ENCODE peak calls at places on chromosomes 16 and 17, in seven cellular contexts. One of them, this sample, is unnamed.

GRCh38 chr17:19387921-19388521 is 1.0 kb upstream of the MFAP4 start:
- DNase-seq in transverse colon: no peak
- DNase-seq in stomach: no peak
- DNase-seq in prostate gland: no peak
- DNase-seq in HCT116: no peak
- DNase-seq in H1: no peak
- DNase-seq in sigmoid colon: peak
- DNase-seq in this sample: peak

GRCh38 chr17:79395046-79395445 is 215.8 kb downstream of the RBFOX3 start:
- DNase-seq in transverse colon: no peak
- DNase-seq in stomach: no peak
- DNase-seq in prostate gland: no peak
- DNase-seq in HCT116: no peak
- DNase-seq in H1: no peak
- DNase-seq in sigmoid colon: no peak
- DNase-seq in this sample: no peak

GRCh38 chr17:50564916-50565315 is 4.4 kb downstream of the CACNA1G start:
- DNase-seq in transverse colon: peak
- DNase-seq in stomach: no peak
- DNase-seq in prostate gland: no peak
- DNase-seq in HCT116: no peak
- DNase-seq in H1: no peak
- DNase-seq in sigmoid colon: peak
- DNase-seq in this sample: peak

GRCh38 chr16:82655315-82655714 is 28.5 kb downstream of the CDH13 start:
- DNase-seq in transverse colon: peak
- DNase-seq in stomach: peak
- DNase-seq in prostate gland: no peak
- DNase-seq in HCT116: no peak
- DNase-seq in H1: no peak
- DNase-seq in sigmoid colon: peak
- DNase-seq in this sample: no peak

GRCh38 chr17:68910256-68910705 is 44.9 kb downstream of the ABCA8 start:
- DNase-seq in transverse colon: no peak
- DNase-seq in stomach: no peak
- DNase-seq in prostate gland: no peak
- DNase-seq in HCT116: no peak
- DNase-seq in H1: no peak
- DNase-seq in sigmoid colon: peak
- DNase-seq in this sample: no peak

GRCh38 chr17:44536090-44536960 is 21.0 kb upstream of the FZD2 start:
- DNase-seq in transverse colon: no peak
- DNase-seq in stomach: no peak
- DNase-seq in prostate gland: no peak
- DNase-seq in HCT116: no peak
- DNase-seq in H1: no peak
- DNase-seq in sigmoid colon: no peak
- DNase-seq in this sample: no peak

GRCh38 chr17:69761011-69761410 is 314.0 kb upstream of the KCNJ16 start:
- DNase-seq in transverse colon: no peak
- DNase-seq in stomach: no peak
- DNase-seq in prostate gland: no peak
- DNase-seq in HCT116: no peak
- DNase-seq in H1: no peak
- DNase-seq in sigmoid colon: no peak
- DNase-seq in this sample: no peak

GRCh38 chr17:17175340-17175739 is 30.8 kb downstream of the PLD6 start:
- DNase-seq in transverse colon: no peak
- DNase-seq in stomach: no peak
- DNase-seq in prostate gland: no peak
- DNase-seq in HCT116: no peak
- DNase-seq in H1: no peak
- DNase-seq in sigmoid colon: no peak
- DNase-seq in this sample: no peak

GRCh38 chr17:29593546-29594440 is 861 bp downstream of the ANKRD13B start:
- DNase-seq in transverse colon: peak
- DNase-seq in stomach: no peak
- DNase-seq in prostate gland: no peak
- DNase-seq in HCT116: no peak
- DNase-seq in H1: peak
- DNase-seq in sigmoid colon: peak
- DNase-seq in this sample: no peak

GRCh38 chr17:50187403-50187735 is 14.1 kb downstream of the COL1A1 start:
- DNase-seq in transverse colon: no peak
- DNase-seq in stomach: no peak
- DNase-seq in prostate gland: no peak
- DNase-seq in HCT116: no peak
- DNase-seq in H1: no peak
- DNase-seq in sigmoid colon: no peak
- DNase-seq in this sample: no peak

GRCh38 chr17:20225162-20226115 is 216.3 kb downstream of the SPECC1 start:
- DNase-seq in transverse colon: no peak
- DNase-seq in stomach: no peak
- DNase-seq in prostate gland: no peak
- DNase-seq in HCT116: no peak
- DNase-seq in H1: peak
- DNase-seq in sigmoid colon: no peak
- DNase-seq in this sample: no peak

GRCh38 chr16:87956771-87957279 is 5.6 kb downstream of the BANP start:
- DNase-seq in transverse colon: no peak
- DNase-seq in stomach: no peak
- DNase-seq in prostate gland: no peak
- DNase-seq in HCT116: no peak
- DNase-seq in H1: no peak
- DNase-seq in sigmoid colon: no peak
- DNase-seq in this sample: no peak

GRCh38 chr16:48963901-48964615 is 317.6 kb downstream of the CBLN1 start:
- DNase-seq in transverse colon: no peak
- DNase-seq in stomach: no peak
- DNase-seq in prostate gland: no peak
- DNase-seq in HCT116: peak
- DNase-seq in H1: no peak
- DNase-seq in sigmoid colon: no peak
- DNase-seq in this sample: no peak

GRCh38 chr16:31705371-31705770 is 168.2 kb upstream of the ZNF267 start:
- DNase-seq in transverse colon: no peak
- DNase-seq in stomach: no peak
- DNase-seq in prostate gland: no peak
- DNase-seq in HCT116: no peak
- DNase-seq in H1: no peak
- DNase-seq in sigmoid colon: no peak
- DNase-seq in this sample: no peak

GRCh38 chr17:48294193-48294909 is 135.7 kb downstream of the SKAP1 start:
- DNase-seq in transverse colon: no peak
- DNase-seq in stomach: no peak
- DNase-seq in prostate gland: no peak
- DNase-seq in HCT116: no peak
- DNase-seq in H1: no peak
- DNase-seq in sigmoid colon: no peak
- DNase-seq in this sample: no peak

GRCh38 chr17:39699818-39700147 is at the start of gene ERBB2:
- DNase-seq in transverse colon: peak
- DNase-seq in stomach: peak
- DNase-seq in prostate gland: peak
- DNase-seq in HCT116: peak
- DNase-seq in H1: peak
- DNase-seq in sigmoid colon: peak
- DNase-seq in this sample: peak

GRCh38 chr16:75695708-75696107 is 5.6 kb downstream of the DUXB start:
- DNase-seq in transverse colon: no peak
- DNase-seq in stomach: no peak
- DNase-seq in prostate gland: no peak
- DNase-seq in HCT116: peak
- DNase-seq in H1: no peak
- DNase-seq in sigmoid colon: no peak
- DNase-seq in this sample: no peak

GRCh38 chr16:84052071-84052622 is 9.6 kb upstream of the SLC38A8 start:
- DNase-seq in transverse colon: no peak
- DNase-seq in stomach: no peak
- DNase-seq in prostate gland: no peak
- DNase-seq in HCT116: no peak
- DNase-seq in H1: no peak
- DNase-seq in sigmoid colon: peak
- DNase-seq in this sample: peak

GRCh38 chr17:33521784-33522183 is 228.7 kb upstream of the ASIC2 start:
- DNase-seq in transverse colon: no peak
- DNase-seq in stomach: no peak
- DNase-seq in prostate gland: no peak
- DNase-seq in HCT116: no peak
- DNase-seq in H1: peak
- DNase-seq in sigmoid colon: no peak
- DNase-seq in this sample: no peak

GRCh38 chr17:7922499-7923289 is 6.6 kb upstream of the RNF227 start:
- DNase-seq in transverse colon: peak
- DNase-seq in stomach: peak
- DNase-seq in prostate gland: peak
- DNase-seq in HCT116: no peak
- DNase-seq in H1: peak
- DNase-seq in sigmoid colon: peak
- DNase-seq in this sample: peak

GRCh38 chr16:12455287-12455798 is 348.3 kb downstream of the CPPED1 start:
- DNase-seq in transverse colon: peak
- DNase-seq in stomach: peak
- DNase-seq in prostate gland: peak
- DNase-seq in HCT116: peak
- DNase-seq in H1: peak
- DNase-seq in sigmoid colon: no peak
- DNase-seq in this sample: no peak

GRCh38 chr16:21663889-21664647 is at the start of gene OTOA:
- DNase-seq in transverse colon: peak
- DNase-seq in stomach: no peak
- DNase-seq in prostate gland: no peak
- DNase-seq in HCT116: no peak
- DNase-seq in H1: peak
- DNase-seq in sigmoid colon: no peak
- DNase-seq in this sample: no peak

GRCh38 chr16:87723224-87723619 is 42.6 kb downstream of the KLHDC4 start:
- DNase-seq in transverse colon: peak
- DNase-seq in stomach: peak
- DNase-seq in prostate gland: no peak
- DNase-seq in HCT116: no peak
- DNase-seq in H1: no peak
- DNase-seq in sigmoid colon: no peak
- DNase-seq in this sample: no peak

GRCh38 chr17:40218740-40219072 is 398 bp upstream of the WIPF2 start:
- DNase-seq in transverse colon: peak
- DNase-seq in stomach: peak
- DNase-seq in prostate gland: peak
- DNase-seq in HCT116: peak
- DNase-seq in H1: peak
- DNase-seq in sigmoid colon: peak
- DNase-seq in this sample: peak

GRCh38 chr17:20267459-20267842 is 199.9 kb downstream of the LGALS9B start:
- DNase-seq in transverse colon: no peak
- DNase-seq in stomach: no peak
- DNase-seq in prostate gland: no peak
- DNase-seq in HCT116: no peak
- DNase-seq in H1: no peak
- DNase-seq in sigmoid colon: no peak
- DNase-seq in this sample: no peak

GRCh38 chr17:40765657-40766056 is 6.3 kb downstream of the KRT26 start:
- DNase-seq in transverse colon: no peak
- DNase-seq in stomach: no peak
- DNase-seq in prostate gland: no peak
- DNase-seq in HCT116: no peak
- DNase-seq in H1: no peak
- DNase-seq in sigmoid colon: no peak
- DNase-seq in this sample: no peak

GRCh38 chr16:67719778-67720144 is 645 bp upstream of the GFOD2 start:
- DNase-seq in transverse colon: peak
- DNase-seq in stomach: no peak
- DNase-seq in prostate gland: peak
- DNase-seq in HCT116: no peak
- DNase-seq in H1: no peak
- DNase-seq in sigmoid colon: no peak
- DNase-seq in this sample: peak

GRCh38 chr16:67726106-67727034 is 7.3 kb upstream of the GFOD2 start:
- DNase-seq in transverse colon: no peak
- DNase-seq in stomach: no peak
- DNase-seq in prostate gland: no peak
- DNase-seq in HCT116: no peak
- DNase-seq in H1: no peak
- DNase-seq in sigmoid colon: peak
- DNase-seq in this sample: no peak

GRCh38 chr16:67723940-67724339 is 4.8 kb upstream of the GFOD2 start:
- DNase-seq in transverse colon: no peak
- DNase-seq in stomach: no peak
- DNase-seq in prostate gland: no peak
- DNase-seq in HCT116: no peak
- DNase-seq in H1: no peak
- DNase-seq in sigmoid colon: peak
- DNase-seq in this sample: no peak

GRCh38 chr16:67720236-67720635 is 1.1 kb upstream of the GFOD2 start:
- DNase-seq in transverse colon: no peak
- DNase-seq in stomach: no peak
- DNase-seq in prostate gland: no peak
- DNase-seq in HCT116: no peak
- DNase-seq in H1: no peak
- DNase-seq in sigmoid colon: no peak
- DNase-seq in this sample: no peak

GRCh38 chr16:67723151-67723915 is 4.2 kb upstream of the GFOD2 start:
- DNase-seq in transverse colon: no peak
- DNase-seq in stomach: no peak
- DNase-seq in prostate gland: no peak
- DNase-seq in HCT116: no peak
- DNase-seq in H1: no peak
- DNase-seq in sigmoid colon: peak
- DNase-seq in this sample: no peak
- H3K4me3 ChIP-seq in transverse colon: no peak
- H3K4me3 ChIP-seq in stomach: no peak
- H3K4me3 ChIP-seq in prostate gland: no peak
- H3K4me3 ChIP-seq in HCT116: no peak
- H3K4me3 ChIP-seq in H1: no peak
- H3K4me3 ChIP-seq in sigmoid colon: no peak
- H3K4me3 ChIP-seq in this sample: no peak

GRCh38 chr17:82240506-82241182 is 11.8 kb downstream of the SLC16A3 start:
- DNase-seq in transverse colon: no peak
- DNase-seq in stomach: no peak
- DNase-seq in prostate gland: no peak
- DNase-seq in HCT116: no peak
- DNase-seq in H1: no peak
- DNase-seq in sigmoid colon: peak
- DNase-seq in this sample: no peak
- TF ChIP-seq POLR2AphosphoS5 in transverse colon: no peak
- TF ChIP-seq POLR2AphosphoS5 in stomach: no peak
- TF ChIP-seq POLR2AphosphoS5 in prostate gland: no peak
- TF ChIP-seq POLR2AphosphoS5 in HCT116: peak
- TF ChIP-seq POLR2AphosphoS5 in H1: no peak
- TF ChIP-seq POLR2AphosphoS5 in sigmoid colon: no peak
- TF ChIP-seq POLR2AphosphoS5 in this sample: no peak

GRCh38 chr16:1938316-1938715 is 4.7 kb downstream of the MSRB1 start:
- DNase-seq in transverse colon: no peak
- DNase-seq in stomach: no peak
- DNase-seq in prostate gland: no peak
- DNase-seq in HCT116: no peak
- DNase-seq in H1: no peak
- DNase-seq in sigmoid colon: no peak
- DNase-seq in this sample: no peak
- TF ChIP-seq POLR2A in transverse colon: no peak
- TF ChIP-seq POLR2A in stomach: no peak
- TF ChIP-seq POLR2A in prostate gland: no peak
- TF ChIP-seq POLR2A in HCT116: no peak
- TF ChIP-seq POLR2A in H1: no peak
- TF ChIP-seq POLR2A in sigmoid colon: no peak
- TF ChIP-seq POLR2A in this sample: no peak

GRCh38 chr16:9885876-9886275 is 296.4 kb downstream of the GRIN2A start:
- DNase-seq in transverse colon: no peak
- DNase-seq in stomach: no peak
- DNase-seq in prostate gland: no peak
- DNase-seq in HCT116: no peak
- DNase-seq in H1: no peak
- DNase-seq in sigmoid colon: no peak
- DNase-seq in this sample: no peak
- H3K4me3 ChIP-seq in transverse colon: no peak
- H3K4me3 ChIP-seq in stomach: no peak
- H3K4me3 ChIP-seq in prostate gland: no peak
- H3K4me3 ChIP-seq in HCT116: no peak
- H3K4me3 ChIP-seq in H1: no peak
- H3K4me3 ChIP-seq in sigmoid colon: no peak
- H3K4me3 ChIP-seq in this sample: no peak